ENCODE peak calls at places on chromosomes 6 and 20, in five cellular contexts. One of them, this sample, is unnamed.

GRCh38 chr6:110188791-110189190 is 8.6 kb downstream of the CDC40 start:
- DNase-seq in A549: no peak
- DNase-seq in GM12878: no peak
- DNase-seq in Panc1: no peak
- DNase-seq in GM23338: no peak
- DNase-seq in this sample: no peak

GRCh38 chr6:75090574-75090973 is 115.3 kb downstream of the COL12A1 start:
- DNase-seq in A549: no peak
- DNase-seq in GM12878: no peak
- DNase-seq in Panc1: no peak
- DNase-seq in GM23338: no peak
- DNase-seq in this sample: no peak

GRCh38 chr20:58310291-58310782 is 822 bp downstream of the RAB22A start:
- DNase-seq in A549: peak; percentile 10
- DNase-seq in GM12878: no peak
- DNase-seq in Panc1: peak; percentile 8
- DNase-seq in GM23338: peak; percentile 8
- DNase-seq in this sample: no peak

GRCh38 chr6:27902335-27903314 is 9.6 kb downstream of the OR2B2 start:
- DNase-seq in A549: peak; percentile 35
- DNase-seq in GM12878: peak; percentile 84
- DNase-seq in Panc1: no peak
- DNase-seq in GM23338: peak; percentile 72
- DNase-seq in this sample: peak; percentile 72

GRCh38 chr6:16548121-16548520 is 213.1 kb downstream of the ATXN1 start:
- DNase-seq in A549: no peak
- DNase-seq in GM12878: no peak
- DNase-seq in Panc1: no peak
- DNase-seq in GM23338: no peak
- DNase-seq in this sample: no peak

GRCh38 chr20:61803416-61803902 is 262.2 kb downstream of the TAF4 start:
- DNase-seq in A549: no peak
- DNase-seq in GM12878: no peak
- DNase-seq in Panc1: no peak
- DNase-seq in GM23338: no peak
- DNase-seq in this sample: no peak

GRCh38 chr20:23298155-23298554 is 52.4 kb upstream of the NXT1 start:
- DNase-seq in A549: no peak
- DNase-seq in GM12878: no peak
- DNase-seq in Panc1: no peak
- DNase-seq in GM23338: no peak
- DNase-seq in this sample: no peak

GRCh38 chr6:69825904-69826303 is 29.1 kb upstream of the LMBRD1 start:
- DNase-seq in A549: no peak
- DNase-seq in GM12878: no peak
- DNase-seq in Panc1: no peak
- DNase-seq in GM23338: no peak
- DNase-seq in this sample: no peak

GRCh38 chr6:44349904-44350649 is 7.6 kb downstream of the SPATS1 start:
- DNase-seq in A549: no peak
- DNase-seq in GM12878: no peak
- DNase-seq in Panc1: no peak
- DNase-seq in GM23338: peak; percentile 61
- DNase-seq in this sample: no peak

GRCh38 chr20:33017542-33017941 is 10.0 kb downstream of the BPIFB2 start:
- DNase-seq in A549: no peak
- DNase-seq in GM12878: no peak
- DNase-seq in Panc1: no peak
- DNase-seq in GM23338: no peak
- DNase-seq in this sample: no peak

GRCh38 chr20:32537657-32538525 is 47.2 kb downstream of the NOL4L start:
- DNase-seq in A549: no peak
- DNase-seq in GM12878: no peak
- DNase-seq in Panc1: no peak
- DNase-seq in GM23338: peak; percentile 64
- DNase-seq in this sample: peak; percentile 64

GRCh38 chr6:85404497-85405174 is 45.2 kb upstream of the NT5E start:
- DNase-seq in A549: peak; percentile 65
- DNase-seq in GM12878: no peak
- DNase-seq in Panc1: peak; percentile 79
- DNase-seq in GM23338: no peak
- DNase-seq in this sample: no peak

GRCh38 chr6:80214436-80215022 is 108.1 kb downstream of the BCKDHB start:
- DNase-seq in A549: peak; percentile 23
- DNase-seq in GM12878: no peak
- DNase-seq in Panc1: peak; percentile 22
- DNase-seq in GM23338: peak; percentile 82
- DNase-seq in this sample: peak; percentile 45

GRCh38 chr6:13924146-13924948 is 405 bp upstream of the RNF182 start:
- DNase-seq in A549: peak; percentile 43
- DNase-seq in GM12878: no peak
- DNase-seq in Panc1: no peak
- DNase-seq in GM23338: peak; percentile 81
- DNase-seq in this sample: peak; percentile 94

GRCh38 chr20:63441777-63442493 is 30.5 kb downstream of the KCNQ2 start:
- DNase-seq in A549: peak; percentile 57
- DNase-seq in GM12878: peak; percentile 26
- DNase-seq in Panc1: no peak
- DNase-seq in GM23338: peak; percentile 74
- DNase-seq in this sample: peak; percentile 86

GRCh38 chr6:38959138-38959537 is 89.4 kb upstream of the GLP1R start:
- DNase-seq in A549: no peak
- DNase-seq in GM12878: no peak
- DNase-seq in Panc1: no peak
- DNase-seq in GM23338: no peak
- DNase-seq in this sample: no peak

GRCh38 chr6:106508836-106509235 is 120.5 kb downstream of the RTN4IP1 start:
- DNase-seq in A549: no peak
- DNase-seq in GM12878: no peak
- DNase-seq in Panc1: no peak
- DNase-seq in GM23338: no peak
- DNase-seq in this sample: no peak

GRCh38 chr6:163314791-163315404 is 99.6 kb upstream of the QKI start:
- DNase-seq in A549: no peak
- DNase-seq in GM12878: no peak
- DNase-seq in Panc1: no peak
- DNase-seq in GM23338: no peak
- DNase-seq in this sample: no peak

GRCh38 chr20:48335421-48336090 is 492.2 kb downstream of the PREX1 start:
- DNase-seq in A549: no peak
- DNase-seq in GM12878: no peak
- DNase-seq in Panc1: no peak
- DNase-seq in GM23338: no peak
- DNase-seq in this sample: no peak

GRCh38 chr6:37600287-37600916 is 97.3 kb downstream of the MDGA1 start:
- DNase-seq in A549: no peak
- DNase-seq in GM12878: no peak
- DNase-seq in Panc1: no peak
- DNase-seq in GM23338: peak; percentile 20
- DNase-seq in this sample: no peak
- TF ChIP-seq REST in A549: no peak
- TF ChIP-seq REST in GM12878: no peak
- TF ChIP-seq REST in Panc1: no peak
- TF ChIP-seq REST in GM23338: no peak
- TF ChIP-seq REST in this sample: no peak

GRCh38 chr6:147132889-147133288 is 71.3 kb upstream of the STXBP5 start:
- DNase-seq in A549: no peak
- DNase-seq in GM12878: no peak
- DNase-seq in Panc1: no peak
- DNase-seq in GM23338: peak; percentile 7
- DNase-seq in this sample: no peak
- TF ChIP-seq REST in A549: no peak
- TF ChIP-seq REST in GM12878: no peak
- TF ChIP-seq REST in Panc1: no peak
- TF ChIP-seq REST in GM23338: no peak
- TF ChIP-seq REST in this sample: no peak

DNA sequence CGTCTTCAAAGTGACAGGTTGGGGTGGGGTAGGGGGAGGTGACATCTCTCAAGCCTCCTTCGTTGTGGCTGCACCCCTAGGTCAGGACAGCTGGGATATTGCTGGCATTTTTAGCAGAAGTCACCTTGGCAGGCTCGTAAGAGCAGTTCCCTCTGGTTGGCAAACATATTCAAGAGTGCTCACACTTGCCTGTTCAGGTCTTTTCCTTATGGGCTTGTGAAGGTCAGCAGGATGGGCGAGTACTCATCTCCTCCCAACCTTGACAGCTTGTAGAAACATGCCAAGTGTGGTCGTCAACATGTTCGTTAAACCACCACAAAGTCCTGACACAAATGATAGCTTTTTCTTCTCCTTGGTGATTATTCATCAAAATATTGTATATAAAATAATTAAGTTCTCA is 113.6 kb downstream of the HDGFL1 start:
- DNase-seq in A549: no peak
- DNase-seq in GM12878: no peak
- DNase-seq in Panc1: no peak
- DNase-seq in GM23338: no peak
- DNase-seq in this sample: no peak
- TF ChIP-seq REST in A549: no peak
- TF ChIP-seq REST in GM12878: no peak
- TF ChIP-seq REST in Panc1: no peak
- TF ChIP-seq REST in GM23338: no peak
- TF ChIP-seq REST in this sample: no peak

GRCh38 chr6:152695317-152696043 is 2.2 kb upstream of the MYCT1 start:
- DNase-seq in A549: no peak
- DNase-seq in GM12878: no peak
- DNase-seq in Panc1: no peak
- DNase-seq in GM23338: no peak
- DNase-seq in this sample: no peak
- TF ChIP-seq REST in A549: no peak
- TF ChIP-seq REST in GM12878: no peak
- TF ChIP-seq REST in Panc1: no peak
- TF ChIP-seq REST in GM23338: no peak
- TF ChIP-seq REST in this sample: no peak

GRCh38 chr20:6120491-6120988 is 2.3 kb downstream of the FERMT1 start:
- DNase-seq in A549: no peak
- DNase-seq in GM12878: no peak
- DNase-seq in Panc1: no peak
- DNase-seq in GM23338: peak; percentile 43
- DNase-seq in this sample: no peak
- TF ChIP-seq REST in A549: no peak
- TF ChIP-seq REST in GM12878: no peak
- TF ChIP-seq REST in Panc1: no peak
- TF ChIP-seq REST in GM23338: no peak
- TF ChIP-seq REST in this sample: no peak

GRCh38 chr6:157268835-157269234 is 54.5 kb downstream of the TMEM242 start:
- DNase-seq in A549: no peak
- DNase-seq in GM12878: no peak
- DNase-seq in Panc1: no peak
- DNase-seq in GM23338: no peak
- DNase-seq in this sample: no peak
- TF ChIP-seq REST in A549: no peak
- TF ChIP-seq REST in GM12878: no peak
- TF ChIP-seq REST in Panc1: no peak
- TF ChIP-seq REST in GM23338: no peak
- TF ChIP-seq REST in this sample: no peak

GRCh38 chr6:11207199-11207968 is 25.1 kb downstream of the NEDD9 start:
- DNase-seq in A549: peak; percentile 58
- DNase-seq in GM12878: no peak
- DNase-seq in Panc1: peak; percentile 87
- DNase-seq in GM23338: no peak
- DNase-seq in this sample: no peak
- TF ChIP-seq REST in A549: no peak
- TF ChIP-seq REST in GM12878: no peak
- TF ChIP-seq REST in Panc1: no peak
- TF ChIP-seq REST in GM23338: no peak
- TF ChIP-seq REST in this sample: peak; percentile 14

DNA sequence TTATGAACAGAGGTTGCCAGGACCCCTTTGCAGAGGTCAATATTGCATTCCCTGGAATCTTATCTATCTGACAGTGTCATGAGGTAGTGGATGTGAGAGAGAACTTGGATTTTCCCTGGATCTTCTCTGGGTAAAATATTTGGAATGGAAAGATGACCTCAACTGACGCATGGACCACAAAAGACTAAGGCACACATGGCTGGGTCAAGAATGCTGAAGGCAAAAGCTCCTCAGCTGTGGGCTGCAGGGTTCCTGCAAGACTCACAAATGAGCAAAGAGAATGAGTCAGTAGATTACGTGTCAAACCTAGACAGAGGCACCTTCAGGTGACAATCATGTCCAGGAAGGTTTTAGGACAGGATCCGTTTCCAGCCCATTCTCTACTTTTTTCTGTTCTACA is 484.0 kb downstream of the C6orf118 start:
- DNase-seq in A549: no peak
- DNase-seq in GM12878: no peak
- DNase-seq in Panc1: no peak
- DNase-seq in GM23338: no peak
- DNase-seq in this sample: no peak
- TF ChIP-seq REST in A549: no peak
- TF ChIP-seq REST in GM12878: no peak
- TF ChIP-seq REST in Panc1: no peak
- TF ChIP-seq REST in GM23338: no peak
- TF ChIP-seq REST in this sample: no peak